ENCODE peak calls at places on chromosomes 1 and 21, in eight cellular contexts. P, L, W, K, Y, A, U and N are unnamed samples.

GRCh38 chr21:46121286-46122221 is 23.6 kb downstream of the COL6A2 start:
- DNase-seq in P (peak), L (no peak), W (no peak), K (no peak), Y (no peak), A (no peak), U (no peak), N (no peak)

GRCh38 chr1:6157528-6158174 is 22.5 kb downstream of the CHD5 start:
- DNase-seq in P (no peak), L (peak), W (peak), K (peak), Y (no peak), A (peak), U (no peak), N (no peak)

GRCh38 chr1:30109853-30110252 is 613.5 kb downstream of the MATN1 start:
- DNase-seq in P (peak), L (no peak), W (peak), K (peak), Y (no peak), A (peak), U (no peak), N (no peak)

GRCh38 chr1:216665381-216665780 is 57.8 kb downstream of the ESRRG start:
- DNase-seq in P (no peak), L (no peak), W (no peak), K (no peak), Y (no peak), A (peak), U (no peak), N (no peak)

GRCh38 chr1:7046314-7046713 is 261.1 kb downstream of the CAMTA1 start:
- DNase-seq in P (no peak), L (no peak), W (peak), K (peak), Y (peak), A (peak), U (no peak), N (no peak)

GRCh38 chr21:45617021-45617930 is 26.2 kb upstream of the PCBP3 start:
- DNase-seq in P (peak), L (no peak), W (no peak), K (no peak), Y (no peak), A (no peak), U (no peak), N (no peak)

GRCh38 chr1:107664882-107665871 is 299.8 kb downstream of the VAV3 start:
- DNase-seq in P (no peak), L (peak), W (no peak), K (no peak), Y (no peak), A (no peak), U (no peak), N (no peak)

GRCh38 chr1:19203440-19203839 is 6.6 kb downstream of the UBR4 start:
- DNase-seq in P (no peak), L (no peak), W (peak), K (peak), Y (no peak), A (peak), U (no peak), N (no peak)

GRCh38 chr1:199780948-199781347 is 246.6 kb upstream of the NR5A2 start:
- DNase-seq in P (no peak), L (no peak), W (peak), K (peak), Y (no peak), A (peak), U (no peak), N (no peak)

GRCh38 chr1:213669964-213670691 is 317.6 kb upstream of the PROX1 start:
- DNase-seq in P (no peak), L (peak), W (no peak), K (no peak), Y (peak), A (no peak), U (peak), N (peak)

GRCh38 chr1:242011879-242012674 is 13.2 kb upstream of the MAP1LC3C start:
- DNase-seq in P (no peak), L (no peak), W (peak), K (peak), Y (no peak), A (peak), U (no peak), N (no peak)

GRCh38 chr1:153404768-153405167 is 11.6 kb upstream of the S100A7A start:
- DNase-seq in P (no peak), L (peak), W (no peak), K (no peak), Y (peak), A (peak), U (peak), N (peak)

GRCh38 chr1:43317817-43318471 is 17.2 kb downstream of the TIE1 start:
- DNase-seq in P (no peak), L (no peak), W (peak), K (peak), Y (no peak), A (peak), U (no peak), N (no peak)

GRCh38 chr1:154607084-154607747 is 770 bp downstream of the ADAR start:
- DNase-seq in P (no peak), L (peak), W (peak), K (peak), Y (no peak), A (peak), U (peak), N (no peak)

GRCh38 chr21:27476696-27477095 is 509.8 kb upstream of the ADAMTS5 start:
- DNase-seq in P (no peak), L (no peak), W (no peak), K (peak), Y (no peak), A (peak), U (no peak), N (no peak)

GRCh38 chr1:12480748-12481362 is 137.2 kb downstream of the DHRS3 start:
- DNase-seq in P (no peak), L (peak), W (peak), K (peak), Y (peak), A (peak), U (peak), N (peak)

GRCh38 chr1:189496768-189497167 is 980.9 kb downstream of the BRINP3 start:
- DNase-seq in P (no peak), L (no peak), W (no peak), K (peak), Y (no peak), A (no peak), U (no peak), N (no peak)

GRCh38 chr1:9087411-9087810 is 18.0 kb upstream of the SLC2A5 start:
- DNase-seq in P (no peak), L (no peak), W (no peak), K (no peak), Y (no peak), A (no peak), U (no peak), N (no peak)

GRCh38 chr1:50637460-50637859 is 214.2 kb upstream of the DMRTA2 start:
- DNase-seq in P (no peak), L (no peak), W (no peak), K (no peak), Y (no peak), A (peak), U (no peak), N (no peak)
- H3K9ac ChIP-seq in P (no peak), L (no peak), W (no peak), K (no peak), Y (no peak), A (no peak), U (no peak), N (no peak)

GRCh38 chr1:202034683-202035462 is 24.5 kb downstream of the ELF3 start:
- DNase-seq in P (peak), L (peak), W (peak), K (peak), Y (peak), A (peak), U (peak), N (no peak)
- H3K9ac ChIP-seq in P (no peak), L (peak), W (peak), K (no peak), Y (no peak), A (peak), U (peak), N (no peak)

DNA sequence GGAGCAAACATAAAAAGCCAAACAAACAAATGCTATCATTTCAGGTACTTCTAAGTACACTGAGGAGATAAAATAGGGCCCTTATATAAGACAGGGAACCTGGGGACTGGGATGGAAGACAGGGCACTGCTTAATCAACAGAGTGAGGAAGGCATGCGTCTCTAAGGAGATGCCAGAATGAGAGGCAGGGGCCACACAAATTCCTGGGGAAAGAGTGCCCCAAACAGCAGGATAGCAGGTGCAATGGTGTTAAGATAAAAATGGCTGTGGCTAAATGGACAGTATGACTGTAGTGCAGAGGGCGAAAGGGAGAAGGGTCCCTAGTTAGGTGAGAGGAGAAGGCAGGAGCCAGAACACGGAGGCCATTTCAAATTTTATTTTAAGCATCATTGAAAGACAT is 113.9 kb downstream of the ZBTB18 start:
- DNase-seq in P (no peak), L (no peak), W (no peak), K (no peak), Y (no peak), A (no peak), U (no peak), N (no peak)
- H3K9ac ChIP-seq in P (no peak), L (no peak), W (no peak), K (no peak), Y (no peak), A (no peak), U (no peak), N (no peak)

GRCh38 chr1:226369110-226369509 is 38.8 kb downstream of the PARP1 start:
- DNase-seq in P (no peak), L (no peak), W (no peak), K (no peak), Y (no peak), A (no peak), U (no peak), N (no peak)

GRCh38 chr1:226370144-226370923 is 37.6 kb downstream of the PARP1 start:
- DNase-seq in P (no peak), L (no peak), W (no peak), K (no peak), Y (no peak), A (no peak), U (no peak), N (no peak)

GRCh38 chr1:226371866-226372490 is 35.9 kb downstream of the PARP1 start:
- DNase-seq in P (no peak), L (no peak), W (no peak), K (no peak), Y (no peak), A (no peak), U (no peak), N (no peak)

GRCh38 chr1:226372885-226373284 is 35.0 kb downstream of the PARP1 start:
- DNase-seq in P (no peak), L (no peak), W (no peak), K (no peak), Y (no peak), A (no peak), U (no peak), N (no peak)

GRCh38 chr1:226371049-226371694 is 36.7 kb downstream of the PARP1 start:
- DNase-seq in P (no peak), L (no peak), W (no peak), K (no peak), Y (no peak), A (no peak), U (no peak), N (no peak)
- H3K9ac ChIP-seq in P (no peak), L (no peak), W (no peak), K (no peak), Y (no peak), A (no peak), U (no peak), N (no peak)

DNA sequence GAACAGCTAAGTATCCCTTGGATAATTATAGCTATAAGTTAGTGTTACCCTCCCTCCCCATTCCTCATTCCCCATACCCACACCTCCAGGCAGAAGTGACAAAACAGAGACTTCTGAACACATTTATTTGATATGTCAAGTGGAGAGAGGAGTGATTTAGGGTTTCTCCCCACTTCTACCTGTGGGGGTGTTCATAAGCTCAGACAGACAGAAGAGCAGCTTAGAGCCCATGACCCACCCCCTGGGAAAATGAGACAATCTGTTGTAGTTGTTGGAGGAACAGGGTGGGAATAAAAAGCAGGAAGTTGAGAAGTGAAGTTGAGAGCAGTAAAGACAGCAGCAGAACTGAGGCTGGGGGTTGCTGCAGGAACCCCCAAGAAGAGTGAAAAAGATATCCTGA is 1.5 kb upstream of the LIX1L start:
- DNase-seq in P (no peak), L (no peak), W (no peak), K (no peak), Y (no peak), A (no peak), U (no peak), N (no peak)
- H3K9ac ChIP-seq in P (no peak), L (peak), W (no peak), K (no peak), Y (no peak), A (no peak), U (no peak), N (no peak)

GRCh38 chr1:61253059-61253735 is 170.8 kb downstream of the NFIA start:
- DNase-seq in P (no peak), L (peak), W (no peak), K (peak), Y (no peak), A (peak), U (no peak), N (no peak)

GRCh38 chr1:61253912-61254628 is 171.7 kb downstream of the NFIA start:
- DNase-seq in P (no peak), L (no peak), W (no peak), K (no peak), Y (no peak), A (no peak), U (no peak), N (no peak)

GRCh38 chr1:61255324-61255703 is 173.0 kb downstream of the NFIA start:
- DNase-seq in P (no peak), L (no peak), W (no peak), K (no peak), Y (no peak), A (no peak), U (no peak), N (no peak)

GRCh38 chr1:61259379-61260148 is 177.2 kb downstream of the NFIA start:
- DNase-seq in P (no peak), L (no peak), W (no peak), K (no peak), Y (no peak), A (peak), U (no peak), N (no peak)

GRCh38 chr1:61254629-61255323 is 172.4 kb downstream of the NFIA start:
- DNase-seq in P (no peak), L (peak), W (no peak), K (no peak), Y (no peak), A (peak), U (no peak), N (no peak)
- H3K9ac ChIP-seq in P (peak), L (no peak), W (peak), K (no peak), Y (no peak), A (peak), U (no peak), N (no peak)

DNA sequence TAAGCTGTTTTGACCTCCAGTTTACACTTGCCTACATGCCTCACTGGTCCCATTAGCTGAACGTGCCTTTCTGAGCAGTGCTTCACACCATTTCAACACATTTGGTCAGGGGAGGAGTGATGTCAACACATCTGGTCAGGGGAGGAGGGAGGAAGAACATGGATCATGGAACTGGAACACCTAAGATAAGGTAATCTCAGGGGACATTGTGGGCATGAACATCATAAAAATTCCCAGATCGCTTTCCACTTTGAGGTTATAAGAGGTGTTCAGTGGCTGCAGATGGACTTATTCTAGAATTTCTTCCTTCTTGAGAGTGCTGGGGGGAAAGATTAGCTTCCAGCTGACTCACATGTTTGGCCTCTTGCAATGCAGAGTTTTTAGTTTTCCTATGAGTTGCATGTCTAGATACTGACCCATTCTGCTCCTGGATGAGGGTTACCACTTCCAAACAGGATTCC is 2.0 kb downstream of the QSOX1 start:
- DNase-seq in P (no peak), L (no peak), W (peak), K (peak), Y (no peak), A (peak), U (no peak), N (no peak)
- H3K9ac ChIP-seq in P (no peak), L (peak), W (peak), K (no peak), Y (no peak), A (peak), U (no peak), N (no peak)